ENCODE peak calls at places on chromosomes 2 and 18, in ten cellular contexts. One of them, this sample, is unnamed. For H3K4me1, the result is how much of the 10 kb centered on the place peaks cover.

GRCh38 chr2:53880756-53881155 is 21.0 kb upstream of the GPR75 start:
- DNase-seq in ovary: no peak
- DNase-seq in adrenal gland: no peak
- DNase-seq in suprapubic skin: no peak
- DNase-seq in Peyer's patch: no peak
- DNase-seq in heart left ventricle: no peak
- DNase-seq in transverse colon: no peak
- DNase-seq in IMR-90: peak
- DNase-seq in tibial nerve: no peak
- DNase-seq in A549: no peak
- DNase-seq in this sample: no peak

GRCh38 chr2:239145106-239145505 is 255.7 kb downstream of the HDAC4 start:
- DNase-seq in Peyer's patch: no peak
- DNase-seq in suprapubic skin: no peak
- DNase-seq in tibial nerve: no peak
- DNase-seq in adrenal gland: no peak
- DNase-seq in ovary: peak
- DNase-seq in A549: no peak
- DNase-seq in transverse colon: no peak
- DNase-seq in heart left ventricle: no peak
- DNase-seq in IMR-90: no peak
- DNase-seq in this sample: no peak

GRCh38 chr2:202034249-202035088 is 814 bp downstream of the FZD7 start:
- DNase-seq in ovary: peak
- DNase-seq in tibial nerve: no peak
- DNase-seq in A549: peak
- DNase-seq in suprapubic skin: no peak
- DNase-seq in transverse colon: peak
- DNase-seq in Peyer's patch: peak
- DNase-seq in heart left ventricle: no peak
- DNase-seq in adrenal gland: peak
- DNase-seq in IMR-90: no peak
- DNase-seq in this sample: peak

GRCh38 chr2:147275943-147276342 is 568.9 kb upstream of the ACVR2A start:
- DNase-seq in suprapubic skin: no peak
- DNase-seq in IMR-90: no peak
- DNase-seq in A549: no peak
- DNase-seq in heart left ventricle: no peak
- DNase-seq in Peyer's patch: no peak
- DNase-seq in transverse colon: no peak
- DNase-seq in tibial nerve: no peak
- DNase-seq in adrenal gland: no peak
- DNase-seq in ovary: no peak
- DNase-seq in this sample: no peak

GRCh38 chr2:8633735-8634313 is 48.0 kb upstream of the ID2 start:
- DNase-seq in transverse colon: no peak
- DNase-seq in tibial nerve: no peak
- DNase-seq in ovary: no peak
- DNase-seq in suprapubic skin: no peak
- DNase-seq in IMR-90: peak
- DNase-seq in heart left ventricle: no peak
- DNase-seq in Peyer's patch: peak
- DNase-seq in A549: peak
- DNase-seq in adrenal gland: no peak
- DNase-seq in this sample: no peak

GRCh38 chr2:6864251-6864758 is 1.4 kb downstream of the CMPK2 start:
- DNase-seq in heart left ventricle: no peak
- DNase-seq in adrenal gland: no peak
- DNase-seq in suprapubic skin: no peak
- DNase-seq in ovary: no peak
- DNase-seq in Peyer's patch: no peak
- DNase-seq in A549: no peak
- DNase-seq in transverse colon: no peak
- DNase-seq in tibial nerve: no peak
- DNase-seq in IMR-90: no peak
- DNase-seq in this sample: no peak

GRCh38 chr18:9348766-9349165 is 14.2 kb downstream of the TWSG1 start:
- DNase-seq in adrenal gland: no peak
- DNase-seq in transverse colon: no peak
- DNase-seq in tibial nerve: no peak
- DNase-seq in A549: no peak
- DNase-seq in suprapubic skin: no peak
- DNase-seq in heart left ventricle: no peak
- DNase-seq in ovary: no peak
- DNase-seq in IMR-90: peak
- DNase-seq in Peyer's patch: no peak
- DNase-seq in this sample: no peak

GRCh38 chr2:138780908-138781307 is 718 bp upstream of the NXPH2 start:
- DNase-seq in A549: no peak
- DNase-seq in heart left ventricle: no peak
- DNase-seq in IMR-90: no peak
- DNase-seq in transverse colon: no peak
- DNase-seq in ovary: no peak
- DNase-seq in adrenal gland: no peak
- DNase-seq in tibial nerve: no peak
- DNase-seq in suprapubic skin: no peak
- DNase-seq in Peyer's patch: no peak
- DNase-seq in this sample: no peak

GRCh38 chr2:241665731-241666440 is 20.7 kb downstream of the DTYMK start:
- DNase-seq in adrenal gland: no peak
- DNase-seq in ovary: no peak
- DNase-seq in Peyer's patch: no peak
- DNase-seq in tibial nerve: no peak
- DNase-seq in IMR-90: no peak
- DNase-seq in A549: no peak
- DNase-seq in suprapubic skin: no peak
- DNase-seq in heart left ventricle: no peak
- DNase-seq in transverse colon: no peak
- DNase-seq in this sample: no peak

GRCh38 chr18:78995740-78996395 is 16.2 kb downstream of the SALL3 start:
- DNase-seq in ovary: no peak
- DNase-seq in tibial nerve: no peak
- DNase-seq in heart left ventricle: no peak
- DNase-seq in transverse colon: no peak
- DNase-seq in A549: no peak
- DNase-seq in suprapubic skin: peak
- DNase-seq in IMR-90: no peak
- DNase-seq in adrenal gland: no peak
- DNase-seq in Peyer's patch: no peak
- DNase-seq in this sample: no peak

GRCh38 chr2:112147796-112148195 is 9.6 kb downstream of the FBLN7 start:
- DNase-seq in heart left ventricle: no peak
- DNase-seq in tibial nerve: no peak
- DNase-seq in ovary: no peak
- DNase-seq in Peyer's patch: no peak
- DNase-seq in transverse colon: no peak
- DNase-seq in suprapubic skin: peak
- DNase-seq in adrenal gland: no peak
- DNase-seq in IMR-90: no peak
- DNase-seq in A549: no peak
- DNase-seq in this sample: no peak

GRCh38 chr2:95334916-95335641 is 37.9 kb downstream of the KCNIP3 start:
- DNase-seq in suprapubic skin: no peak
- DNase-seq in Peyer's patch: no peak
- DNase-seq in IMR-90: peak
- DNase-seq in transverse colon: no peak
- DNase-seq in adrenal gland: no peak
- DNase-seq in tibial nerve: no peak
- DNase-seq in heart left ventricle: no peak
- DNase-seq in ovary: no peak
- DNase-seq in A549: no peak
- DNase-seq in this sample: no peak

GRCh38 chr18:70195852-70196434 is 9.5 kb downstream of the RTTN start:
- DNase-seq in suprapubic skin: no peak
- DNase-seq in Peyer's patch: no peak
- DNase-seq in adrenal gland: no peak
- DNase-seq in A549: peak
- DNase-seq in ovary: no peak
- DNase-seq in heart left ventricle: no peak
- DNase-seq in transverse colon: peak
- DNase-seq in tibial nerve: no peak
- DNase-seq in IMR-90: peak
- DNase-seq in this sample: peak

GRCh38 chr2:28613181-28613580 is 117.3 kb downstream of the PLB1 start:
- DNase-seq in ovary: no peak
- DNase-seq in transverse colon: no peak
- DNase-seq in adrenal gland: no peak
- DNase-seq in suprapubic skin: no peak
- DNase-seq in A549: no peak
- DNase-seq in tibial nerve: no peak
- DNase-seq in IMR-90: no peak
- DNase-seq in Peyer's patch: no peak
- DNase-seq in heart left ventricle: no peak
- DNase-seq in this sample: no peak
- H3K4me1 ChIP-seq in ovary: under half
- H3K4me1 ChIP-seq in transverse colon: under half
- H3K4me1 ChIP-seq in adrenal gland: under half
- H3K4me1 ChIP-seq in suprapubic skin: under half
- H3K4me1 ChIP-seq in A549: under half
- H3K4me1 ChIP-seq in tibial nerve: under half
- H3K4me1 ChIP-seq in IMR-90: under half
- H3K4me1 ChIP-seq in Peyer's patch: under half
- H3K4me1 ChIP-seq in heart left ventricle: under half
- H3K4me1 ChIP-seq in this sample: under half

GRCh38 chr2:226892729-226893128 is 56.9 kb downstream of the RHBDD1 start:
- DNase-seq in heart left ventricle: no peak
- DNase-seq in tibial nerve: no peak
- DNase-seq in adrenal gland: no peak
- DNase-seq in transverse colon: no peak
- DNase-seq in A549: no peak
- DNase-seq in ovary: peak
- DNase-seq in suprapubic skin: no peak
- DNase-seq in Peyer's patch: no peak
- DNase-seq in IMR-90: peak
- DNase-seq in this sample: no peak
- H3K27ac ChIP-seq in heart left ventricle: no peak
- H3K27ac ChIP-seq in tibial nerve: no peak
- H3K27ac ChIP-seq in adrenal gland: no peak
- H3K27ac ChIP-seq in transverse colon: no peak
- H3K27ac ChIP-seq in A549: no peak
- H3K27ac ChIP-seq in ovary: no peak
- H3K27ac ChIP-seq in suprapubic skin: no peak
- H3K27ac ChIP-seq in Peyer's patch: no peak
- H3K27ac ChIP-seq in IMR-90: peak
- H3K27ac ChIP-seq in this sample: no peak

DNA sequence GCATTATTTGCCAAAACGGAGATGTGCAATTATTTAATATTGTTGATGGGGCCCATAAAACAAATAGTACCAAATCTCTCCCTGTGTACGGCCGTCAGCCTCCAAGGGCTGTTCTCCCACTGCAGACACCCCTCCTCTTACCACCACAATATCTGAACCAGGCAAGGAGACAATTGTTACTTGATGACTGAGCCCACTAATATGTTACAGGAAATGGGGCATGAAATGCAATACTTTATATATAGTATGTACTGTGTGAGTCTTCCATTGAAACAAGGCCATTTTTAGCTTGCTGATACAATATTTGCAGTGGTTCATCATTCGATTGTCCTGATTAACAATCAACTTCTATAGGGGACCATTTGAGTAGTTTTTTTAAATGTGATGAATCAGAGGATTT is 307.3 kb downstream of the GBX2 start:
- DNase-seq in IMR-90: peak
- DNase-seq in suprapubic skin: no peak
- DNase-seq in heart left ventricle: no peak
- DNase-seq in adrenal gland: no peak
- DNase-seq in tibial nerve: no peak
- DNase-seq in ovary: no peak
- DNase-seq in transverse colon: no peak
- DNase-seq in A549: no peak
- DNase-seq in Peyer's patch: no peak
- DNase-seq in this sample: no peak
- TF ChIP-seq POLR2A in IMR-90: no peak
- TF ChIP-seq POLR2A in suprapubic skin: no peak
- TF ChIP-seq POLR2A in heart left ventricle: no peak
- TF ChIP-seq POLR2A in adrenal gland: no peak
- TF ChIP-seq POLR2A in tibial nerve: no peak
- TF ChIP-seq POLR2A in ovary: no peak
- TF ChIP-seq POLR2A in transverse colon: no peak
- TF ChIP-seq POLR2A in A549: no peak
- TF ChIP-seq POLR2A in Peyer's patch: no peak
- TF ChIP-seq POLR2A in this sample: no peak

GRCh38 chr2:75055820-75056675 is 97.6 kb downstream of the POLE4 start:
- DNase-seq in transverse colon: no peak
- DNase-seq in A549: no peak
- DNase-seq in Peyer's patch: no peak
- DNase-seq in heart left ventricle: no peak
- DNase-seq in adrenal gland: no peak
- DNase-seq in IMR-90: peak
- DNase-seq in ovary: no peak
- DNase-seq in suprapubic skin: no peak
- DNase-seq in tibial nerve: no peak
- DNase-seq in this sample: no peak

GRCh38 chr2:75053484-75054112 is 95.2 kb downstream of the POLE4 start:
- DNase-seq in suprapubic skin: no peak
- DNase-seq in IMR-90: peak
- DNase-seq in transverse colon: peak
- DNase-seq in heart left ventricle: no peak
- DNase-seq in tibial nerve: no peak
- DNase-seq in A549: peak
- DNase-seq in Peyer's patch: no peak
- DNase-seq in adrenal gland: no peak
- DNase-seq in ovary: no peak
- DNase-seq in this sample: peak

GRCh38 chr2:75055307-75055819 is 96.9 kb downstream of the POLE4 start:
- DNase-seq in ovary: no peak
- DNase-seq in transverse colon: no peak
- DNase-seq in IMR-90: no peak
- DNase-seq in Peyer's patch: no peak
- DNase-seq in heart left ventricle: no peak
- DNase-seq in tibial nerve: no peak
- DNase-seq in A549: no peak
- DNase-seq in adrenal gland: no peak
- DNase-seq in suprapubic skin: no peak
- DNase-seq in this sample: no peak

GRCh38 chr2:75054296-75054695 is 95.9 kb downstream of the POLE4 start:
- DNase-seq in transverse colon: no peak
- DNase-seq in heart left ventricle: no peak
- DNase-seq in ovary: no peak
- DNase-seq in Peyer's patch: no peak
- DNase-seq in suprapubic skin: no peak
- DNase-seq in adrenal gland: no peak
- DNase-seq in A549: no peak
- DNase-seq in IMR-90: no peak
- DNase-seq in tibial nerve: no peak
- DNase-seq in this sample: no peak
- H3K4me1 ChIP-seq in transverse colon: under half
- H3K4me1 ChIP-seq in heart left ventricle: under half
- H3K4me1 ChIP-seq in ovary: under half
- H3K4me1 ChIP-seq in Peyer's patch: under half
- H3K4me1 ChIP-seq in suprapubic skin: under half
- H3K4me1 ChIP-seq in adrenal gland: under half
- H3K4me1 ChIP-seq in A549: under half
- H3K4me1 ChIP-seq in IMR-90: under half
- H3K4me1 ChIP-seq in tibial nerve: under half
- H3K4me1 ChIP-seq in this sample: under half

GRCh38 chr2:2868065-2868464 is 509.6 kb downstream of the EIPR1 start:
- DNase-seq in heart left ventricle: no peak
- DNase-seq in adrenal gland: no peak
- DNase-seq in A549: no peak
- DNase-seq in suprapubic skin: no peak
- DNase-seq in Peyer's patch: no peak
- DNase-seq in transverse colon: no peak
- DNase-seq in tibial nerve: no peak
- DNase-seq in IMR-90: no peak
- DNase-seq in ovary: no peak
- DNase-seq in this sample: no peak
- H3K27ac ChIP-seq in heart left ventricle: no peak
- H3K27ac ChIP-seq in adrenal gland: no peak
- H3K27ac ChIP-seq in A549: no peak
- H3K27ac ChIP-seq in suprapubic skin: no peak
- H3K27ac ChIP-seq in Peyer's patch: no peak
- H3K27ac ChIP-seq in transverse colon: no peak
- H3K27ac ChIP-seq in tibial nerve: no peak
- H3K27ac ChIP-seq in IMR-90: no peak
- H3K27ac ChIP-seq in ovary: no peak
- H3K27ac ChIP-seq in this sample: no peak